ENCODE peak calls at places on chromosomes 16 and 17, in seven cellular contexts. Z is HL-60, E is adipocyte, H is fibroblast of the aortic adventitia, B is PC-3, L is A549, I is stomach. U is an unnamed sample.

GRCh38 chr17:44959821-44960523 is 8.1 kb downstream of the C1QL1 start:
- DNase-seq in H (no peak), I (no peak), Z (no peak), B (no peak), L (no peak), E (no peak), U (no peak)

GRCh38 chr17:11705111-11705510 is 106.8 kb downstream of the DNAH9 start:
- DNase-seq in I (no peak), L (no peak), E (peak), Z (no peak), H (no peak), B (no peak), U (no peak)

GRCh38 chr16:85719605-85720318 is 31.0 kb upstream of the GINS2 start:
- DNase-seq in H (no peak), E (no peak), B (no peak), Z (no peak), I (no peak), L (no peak), U (no peak)

GRCh38 chr17:75128694-75129505 is 2.6 kb downstream of the NT5C start:
- DNase-seq in E (no peak), B (no peak), Z (no peak), I (no peak), H (no peak), L (no peak), U (no peak)

GRCh38 chr16:2154533-2155090 is 970 bp upstream of the TRAF7 start:
- DNase-seq in Z (peak), I (no peak), L (no peak), E (peak), H (no peak), B (no peak), U (no peak)

GRCh38 chr16:28179354-28179753 is 32.4 kb downstream of the XPO6 start:
- DNase-seq in L (no peak), E (no peak), B (no peak), Z (no peak), I (no peak), H (no peak), U (no peak)

GRCh38 chr17:27984816-27985215 is 57.7 kb upstream of the NLK start:
- DNase-seq in H (no peak), E (no peak), L (no peak), Z (no peak), B (no peak), I (no peak), U (no peak)

GRCh38 chr16:70638814-70639792 is 7.3 kb upstream of the IL34 start:
- DNase-seq in B (no peak), I (no peak), H (peak), E (peak), Z (no peak), L (no peak), U (no peak)

GRCh38 chr17:59627770-59628171 is 8.1 kb downstream of the CLTC start:
- DNase-seq in E (peak), Z (no peak), I (no peak), L (no peak), H (no peak), B (no peak), U (no peak)

GRCh38 chr17:76934561-76935320 is 66.5 kb downstream of the MGAT5B start:
- DNase-seq in B (peak), H (no peak), Z (no peak), L (no peak), E (peak), I (no peak), U (no peak)

DNA sequence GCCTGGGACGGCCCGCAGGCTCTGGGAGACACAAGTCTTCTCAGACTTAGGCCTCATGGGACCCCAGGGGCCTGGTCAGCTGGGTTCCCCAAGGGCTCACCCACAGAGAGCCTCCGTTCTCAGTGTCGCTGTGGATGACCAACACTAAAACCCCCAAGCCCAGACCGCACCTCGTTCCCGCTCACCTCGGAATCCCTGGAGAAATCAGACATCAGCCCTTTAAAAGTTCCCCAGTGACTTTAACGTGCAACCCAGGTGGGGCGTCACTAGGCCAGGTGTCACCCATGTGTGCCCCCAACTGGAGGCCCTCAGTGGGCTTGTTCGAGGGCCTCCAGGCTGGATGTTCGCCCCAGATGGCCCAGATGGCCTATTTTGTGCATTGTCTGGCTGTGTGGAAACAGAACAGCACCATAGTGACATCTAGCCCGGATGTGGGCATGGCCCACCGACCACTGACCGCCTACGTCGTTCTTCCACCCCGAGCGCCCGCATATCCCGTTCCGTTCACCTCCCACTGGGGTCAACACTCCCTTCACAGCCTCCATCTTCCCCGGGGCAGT is 52.3 kb upstream of the DNAH17 start:
- DNase-seq in H (no peak), I (no peak), Z (no peak), E (no peak), B (no peak), L (no peak), U (no peak)
- H3K4me3 ChIP-seq in H (no peak), I (no peak), Z (no peak), E (no peak), B (no peak), L (no peak), U (no peak)

GRCh38 chr17:64083093-64083492 is 46.9 kb downstream of the ERN1 start:
- DNase-seq in E (no peak), I (no peak), L (no peak), H (no peak), Z (no peak), B (no peak), U (no peak)

GRCh38 chr17:64083571-64084085 is 46.3 kb downstream of the ERN1 start:
- DNase-seq in Z (no peak), H (no peak), L (no peak), B (no peak), I (no peak), E (no peak), U (no peak)

GRCh38 chr17:64085650-64086005 is 44.3 kb downstream of the ERN1 start:
- DNase-seq in L (no peak), Z (no peak), B (no peak), E (no peak), I (no peak), H (no peak), U (no peak)

GRCh38 chr17:64084086-64084939 is 45.6 kb downstream of the ERN1 start:
- DNase-seq in E (no peak), I (peak), B (peak), Z (no peak), L (peak), H (peak), U (no peak)

GRCh38 chr17:64084940-64085649 is 44.8 kb downstream of the ERN1 start:
- DNase-seq in E (no peak), L (no peak), B (no peak), I (no peak), H (no peak), Z (no peak), U (no peak)
- H3K4me3 ChIP-seq in E (no peak), L (no peak), B (no peak), I (no peak), H (no peak), Z (no peak), U (no peak)

DNA sequence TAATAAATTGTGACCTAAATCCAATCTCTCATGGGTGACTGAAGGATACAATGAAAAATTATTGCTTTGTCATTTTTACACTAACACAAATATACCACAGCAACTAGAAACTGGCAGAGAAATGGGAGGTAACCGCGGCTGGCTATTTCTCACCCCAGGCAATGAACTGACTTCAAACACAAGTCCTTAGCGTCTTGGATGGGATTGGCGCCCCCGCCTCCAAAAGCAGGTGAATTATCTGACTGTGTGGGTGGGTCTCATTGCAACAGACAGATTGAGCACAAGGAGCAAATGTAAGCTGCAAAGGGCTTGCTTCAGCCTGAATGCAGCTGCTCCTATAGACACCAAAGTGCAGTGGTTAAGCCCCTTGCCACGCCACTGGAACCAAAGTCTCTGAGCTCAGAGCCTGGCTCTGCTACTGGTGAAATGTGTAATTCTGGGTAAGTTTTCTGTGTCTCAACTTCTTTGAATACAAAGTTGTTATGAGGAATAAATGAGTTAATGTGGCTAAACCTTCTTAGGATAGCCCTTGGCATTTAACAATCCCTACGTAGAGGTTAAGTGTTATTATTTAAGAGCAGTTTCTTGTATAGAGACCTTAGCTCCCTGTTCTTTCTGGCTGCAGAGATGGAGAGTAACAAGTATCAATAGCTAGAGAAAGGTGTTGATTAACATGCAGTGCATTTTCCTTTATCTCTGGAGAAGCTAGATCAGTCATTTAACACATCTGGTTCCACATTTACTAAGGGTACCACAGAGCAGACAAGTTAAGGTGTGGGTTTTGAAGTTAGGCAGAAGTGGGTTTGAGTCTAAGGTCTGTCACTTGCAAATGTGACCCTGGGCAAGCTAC is 224.8 kb downstream of the XYLT1 start:
- DNase-seq in Z (no peak), L (no peak), H (no peak), B (no peak), E (no peak), I (no peak), U (no peak)
- H3K4me3 ChIP-seq in Z (no peak), L (no peak), H (no peak), B (no peak), E (no peak), I (no peak), U (no peak)

GRCh38 chr17:81285894-81286293 is 9.2 kb downstream of the SLC38A10 start:
- DNase-seq in B (no peak), L (no peak), H (no peak), I (no peak), Z (no peak), E (no peak), U (no peak)

GRCh38 chr17:81285179-81285878 is 9.8 kb downstream of the SLC38A10 start:
- DNase-seq in Z (peak), E (peak), B (no peak), H (peak), L (no peak), I (peak), U (peak)

GRCh38 chr17:81287741-81288430 is 7.2 kb downstream of the SLC38A10 start:
- DNase-seq in E (no peak), L (no peak), H (no peak), I (no peak), B (no peak), Z (no peak), U (no peak)

GRCh38 chr17:81287155-81287554 is 8.0 kb downstream of the SLC38A10 start:
- DNase-seq in Z (no peak), L (no peak), B (no peak), H (no peak), E (no peak), I (no peak), U (no peak)

GRCh38 chr17:81286491-81287145 is 8.5 kb downstream of the SLC38A10 start:
- DNase-seq in H (no peak), I (no peak), E (no peak), B (no peak), L (no peak), Z (no peak), U (no peak)
- H3K4me3 ChIP-seq in H (no peak), I (no peak), E (no peak), B (no peak), L (no peak), Z (no peak), U (no peak)

GRCh38 chr16:87035053-87035452 is 282.1 kb downstream of the C16orf95 start:
- DNase-seq in B (no peak), L (no peak), I (no peak), H (no peak), Z (no peak), E (no peak), U (no peak)
- H3K4me3 ChIP-seq in B (no peak), L (no peak), I (no peak), H (no peak), Z (no peak), E (no peak), U (no peak)

GRCh38 chr16:57537194-57537505 is 779 bp upstream of the CCDC102A start:
- DNase-seq in H (no peak), E (no peak), Z (no peak), L (no peak), B (no peak), I (no peak), U (no peak)

GRCh38 chr16:57539072-57539796 is 2.9 kb upstream of the CCDC102A start:
- DNase-seq in E (no peak), H (no peak), Z (peak), B (no peak), I (no peak), L (no peak), U (peak)

GRCh38 chr16:57538235-57538711 is 1.9 kb upstream of the CCDC102A start:
- DNase-seq in I (peak), B (no peak), E (no peak), H (no peak), Z (no peak), L (no peak), U (peak)

GRCh38 chr16:57536306-57537193 is at the start of gene CCDC102A:
- DNase-seq in H (no peak), Z (no peak), B (peak), I (peak), L (no peak), E (peak), U (peak)

DNA sequence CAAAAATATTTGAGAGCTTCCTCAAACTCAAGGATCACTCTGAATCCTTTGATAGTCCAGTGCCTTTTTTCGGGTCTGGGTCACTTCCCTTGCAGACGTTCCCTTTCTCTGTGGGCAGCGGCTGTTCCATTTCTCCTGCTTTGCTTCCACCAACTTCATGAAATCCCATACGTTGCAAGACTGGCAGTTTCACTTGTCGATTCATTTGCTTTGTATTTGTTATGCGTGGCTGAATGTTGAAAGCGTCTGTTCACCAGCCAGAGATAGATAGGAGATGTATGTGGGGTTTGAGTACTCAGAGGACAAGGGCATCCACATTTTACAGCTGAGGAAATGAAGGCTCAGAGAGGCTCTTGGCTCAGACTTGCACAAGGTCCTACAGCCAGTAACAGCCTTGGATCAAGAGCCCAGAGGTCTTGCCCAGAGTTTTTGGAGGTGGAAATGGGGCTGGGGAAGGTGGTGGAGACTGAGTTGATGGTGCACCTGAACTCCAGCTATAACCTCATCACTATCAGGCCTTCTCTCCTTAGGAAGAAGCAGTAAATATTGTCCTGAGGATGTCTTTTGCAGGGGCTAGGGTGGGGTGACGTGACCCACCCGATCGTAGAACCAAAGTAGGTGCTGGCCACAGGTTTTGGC is 1.3 kb upstream of the CCDC102A start:
- DNase-seq in Z (peak), H (no peak), I (no peak), E (no peak), B (no peak), L (no peak), U (no peak)
- H3K4me3 ChIP-seq in Z (no peak), H (no peak), I (no peak), E (no peak), B (no peak), L (no peak), U (no peak)